ENCODE peak calls at places on chromosomes 7 and 10, in six cellular contexts. Q is DND-41, H is SK-N-SH, I is substantia nigra, K is caudate nucleus, M is PC-9. X is an unnamed sample.
A peak's percentile ranks its signal among the peaks of the same experiment; 100 is the strongest.

GRCh38 chr7:96327429-96327828 is 5.5 kb upstream of the SLC25A13 start:
- DNase-seq in I (no peak), Q (no peak), K (no peak), H (no peak), M (peak; percentile 38), X (peak; percentile 45)

GRCh38 chr10:91552706-91553105 is 80.2 kb downstream of the PPP1R3C start:
- DNase-seq in Q (no peak), K (no peak), M (no peak), I (no peak), H (no peak), X (no peak)

GRCh38 chr7:121081327-121081936 is 92.9 kb downstream of the CPED1 start:
- DNase-seq in K (no peak), H (peak; percentile 45), I (no peak), M (peak; percentile 65), Q (no peak), X (peak; percentile 8)

GRCh38 chr7:375491-375821 is 85.5 kb downstream of the FOXL3 start:
- DNase-seq in Q (no peak), M (no peak), H (peak; percentile 26), K (no peak), I (no peak), X (no peak)

GRCh38 chr7:84985073-84985784 is 201.6 kb downstream of the SEMA3D start:
- DNase-seq in K (no peak), Q (no peak), H (no peak), I (no peak), M (no peak), X (no peak)

GRCh38 chr10:33162248-33162575 is 172.3 kb downstream of the NRP1 start:
- DNase-seq in M (no peak), K (no peak), H (no peak), Q (no peak), I (no peak), X (no peak)

GRCh38 chr7:2996141-2996540 is 47.5 kb downstream of the CARD11 start:
- DNase-seq in M (no peak), Q (no peak), I (no peak), H (no peak), K (no peak), X (no peak)

GRCh38 chr10:110822708-110823291 is 48.9 kb upstream of the PDCD4 start:
- DNase-seq in K (no peak), I (no peak), H (peak; percentile 41), M (no peak), Q (no peak), X (no peak)

GRCh38 chr7:116241296-116241695 is 31.0 kb downstream of the TES start:
- DNase-seq in I (no peak), Q (no peak), H (no peak), K (no peak), M (no peak), X (no peak)

GRCh38 chr10:42876945-42877344 is 94.3 kb downstream of the BMS1 start:
- DNase-seq in I (no peak), Q (no peak), H (no peak), K (no peak), M (no peak), X (no peak)

GRCh38 chr7:3370068-3370704 is 69.1 kb downstream of the SDK1 start:
- DNase-seq in K (no peak), H (no peak), M (no peak), Q (no peak), I (no peak), X (no peak)

GRCh38 chr10:122263971-122264370 is 7.1 kb upstream of the BTBD16 start:
- DNase-seq in K (no peak), I (no peak), M (peak; percentile 84), H (no peak), Q (no peak), X (no peak)

GRCh38 chr10:49408437-49409306 is 12.8 kb upstream of the DRGX start:
- DNase-seq in K (no peak), M (no peak), Q (peak; percentile 31), H (no peak), I (no peak), X (no peak)

GRCh38 chr10:118047363-118047719 is 600 bp upstream of the RAB11FIP2 start:
- DNase-seq in K (no peak), Q (no peak), I (no peak), H (no peak), M (no peak), X (no peak)

GRCh38 chr10:49379596-49380410 is 16.1 kb downstream of the DRGX start:
- DNase-seq in Q (no peak), H (no peak), M (no peak), I (no peak), K (no peak), X (no peak)

GRCh38 chr10:12444981-12445700 is 95.8 kb downstream of the CAMK1D start:
- DNase-seq in H (no peak), I (no peak), M (no peak), K (no peak), Q (no peak), X (no peak)

GRCh38 chr10:12445701-12446334 is 96.5 kb downstream of the CAMK1D start:
- DNase-seq in M (no peak), I (no peak), K (no peak), Q (no peak), H (no peak), X (no peak)

GRCh38 chr10:12443026-12443425 is 93.7 kb downstream of the CAMK1D start:
- DNase-seq in K (no peak), H (no peak), M (no peak), Q (no peak), I (no peak), X (no peak)

GRCh38 chr10:12448729-12449391 is 99.5 kb downstream of the CAMK1D start:
- DNase-seq in K (no peak), H (no peak), M (peak; percentile 96), Q (peak; percentile 81), I (no peak), X (peak; percentile 55)

DNA sequence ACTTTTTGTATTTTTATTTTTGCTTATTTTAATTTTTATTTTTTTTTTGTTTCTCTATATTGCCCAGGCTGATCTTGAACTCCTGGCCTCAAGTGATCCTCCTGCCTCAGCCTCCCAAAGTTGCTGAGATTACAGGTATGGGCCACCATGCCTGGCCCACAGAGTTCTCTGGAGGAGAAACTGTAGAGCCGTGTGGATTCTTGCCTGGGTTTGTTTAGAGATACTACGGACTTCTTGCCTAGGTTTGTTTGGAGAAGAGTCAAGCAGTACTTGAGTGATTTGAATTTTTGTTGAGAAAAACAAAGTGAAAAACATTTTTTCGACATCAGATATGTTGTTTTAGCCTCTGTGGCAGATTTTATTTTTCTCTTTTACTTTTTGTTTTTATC is 99.0 kb downstream of the CAMK1D start:
- DNase-seq in K (no peak), Q (no peak), I (no peak), M (no peak), H (no peak), X (no peak)
- H3K27ac ChIP-seq in K (no peak overlapping the region), Q (no peak overlapping the region), I (no peak overlapping the region), M (peak overlapping the region; percentile 99), H (peak overlapping the region; percentile 75), X (no peak overlapping the region)

GRCh38 chr7:7911756-7912155 is 56.8 kb upstream of the GLCCI1 start:
- DNase-seq in K (no peak), I (no peak), Q (no peak), H (no peak), M (peak; percentile 63), X (no peak)
- H3K27ac ChIP-seq in K (no peak overlapping the region), I (no peak overlapping the region), Q (no peak overlapping the region), H (no peak overlapping the region), M (peak overlapping the region; percentile 90), X (peak overlapping the region; percentile 40)

GRCh38 chr10:60735244-60735643 is 43.0 kb upstream of the CDK1 start:
- DNase-seq in K (no peak), Q (no peak), I (no peak), H (no peak), M (no peak), X (no peak)

GRCh38 chr10:60734226-60734625 is 44.1 kb upstream of the CDK1 start:
- DNase-seq in H (no peak), Q (no peak), K (no peak), I (no peak), M (no peak), X (no peak)

GRCh38 chr10:60733826-60734225 is 44.5 kb upstream of the CDK1 start:
- DNase-seq in K (no peak), Q (no peak), M (no peak), I (no peak), H (peak; percentile 23), X (no peak)

GRCh38 chr10:60732240-60733188 is 45.8 kb upstream of the CDK1 start:
- DNase-seq in M (peak; percentile 59), Q (no peak), H (no peak), K (no peak), I (no peak), X (no peak)

GRCh38 chr10:60733189-60733815 is 45.0 kb upstream of the CDK1 start:
- DNase-seq in M (peak; percentile 60), K (no peak), Q (no peak), H (peak; percentile 84), I (no peak), X (no peak)
- H3K27ac ChIP-seq in M (no peak overlapping the region), K (no peak overlapping the region), Q (no peak overlapping the region), H (no peak overlapping the region), I (no peak overlapping the region), X (peak overlapping the region; percentile 65)

GRCh38 chr10:95605163-95605562 is 44.0 kb upstream of the SORBS1 start:
- DNase-seq in M (no peak), Q (no peak), I (no peak), H (no peak), K (no peak), X (no peak)
- H3K27ac ChIP-seq in M (no peak overlapping the region), Q (no peak overlapping the region), I (no peak overlapping the region), H (no peak overlapping the region), K (no peak overlapping the region), X (no peak overlapping the region)

GRCh38 chr7:19560111-19560883 is 148.5 kb downstream of the POLR1F start:
- DNase-seq in H (no peak), M (no peak), K (no peak), I (no peak), Q (no peak), X (peak; percentile 18)

GRCh38 chr7:19561121-19561805 is 147.6 kb downstream of the POLR1F start:
- DNase-seq in M (no peak), I (no peak), H (no peak), K (no peak), Q (no peak), X (peak; percentile 14)

GRCh38 chr7:19552576-19552975 is 156.3 kb downstream of the POLR1F start:
- DNase-seq in M (no peak), H (no peak), Q (no peak), K (no peak), I (no peak), X (no peak)

GRCh38 chr7:19558527-19558926 is 150.3 kb downstream of the POLR1F start:
- DNase-seq in M (peak; percentile 33), I (no peak), K (no peak), H (no peak), Q (no peak), X (no peak)

GRCh38 chr7:19557726-19558470 is 150.9 kb downstream of the POLR1F start:
- DNase-seq in Q (no peak), I (no peak), K (no peak), M (no peak), H (no peak), X (no peak)
- H3K27ac ChIP-seq in Q (no peak overlapping the region), I (no peak overlapping the region), K (no peak overlapping the region), M (no peak overlapping the region), H (no peak overlapping the region), X (no peak overlapping the region)

X was measured in epithelial cell of prostate.